ENCODE peak calls at places on chromosomes 7 and 10, in four cellular contexts. W is HCT116, B is Panc1, E is heart right ventricle. F is an unnamed sample. For H3K4me1, the result is how much of the 10 kb centered on the place peaks cover.

GRCh38 chr10:122344741-122345258 is 29.7 kb upstream of the PLEKHA1 start:
- DNase-seq in B (no peak), E (peak), W (peak), F (peak)

GRCh38 chr7:105952917-105953595 is 10.0 kb upstream of the CDHR3 start:
- DNase-seq in B (no peak), E (no peak), W (no peak), F (no peak)

GRCh38 chr10:86262671-86263165 is 103.9 kb downstream of the GRID1 start:
- DNase-seq in E (no peak), W (no peak), B (no peak), F (no peak)

GRCh38 chr7:110522751-110523200 is 568.2 kb upstream of the LRRN3 start:
- DNase-seq in B (no peak), W (no peak), E (no peak), F (peak)

GRCh38 chr10:132632851-132633684 is 95.5 kb downstream of the INPP5A start:
- DNase-seq in E (peak), B (no peak), W (no peak), F (no peak)

GRCh38 chr10:111972109-111972508 is 211.5 kb downstream of the GPAM start:
- DNase-seq in E (no peak), B (no peak), W (no peak), F (no peak)

GRCh38 chr10:34954142-34954541 is 136.0 kb downstream of the CUL2 start:
- DNase-seq in E (no peak), W (no peak), B (no peak), F (peak)

GRCh38 chr10:91185239-91185875 is 35.1 kb upstream of the PCGF5 start:
- DNase-seq in B (no peak), E (no peak), W (peak), F (no peak)

GRCh38 chr10:77305650-77306632 is 331.7 kb downstream of the KCNMA1 start:
- DNase-seq in B (no peak), W (no peak), E (no peak), F (no peak)

GRCh38 chr7:24908166-24908565 is 71.8 kb downstream of the OSBPL3 start:
- DNase-seq in B (no peak), W (no peak), E (no peak), F (no peak)

GRCh38 chr7:19916011-19916410 is 142.6 kb upstream of the TMEM196 start:
- DNase-seq in E (no peak), B (no peak), W (peak), F (no peak)

GRCh38 chr10:103800789-103801540 is 54.4 kb downstream of the SH3PXD2A start:
- DNase-seq in E (no peak), B (no peak), W (no peak), F (no peak)

GRCh38 chr10:108582888-108583287 is 1340.4 kb downstream of the XPNPEP1 start:
- DNase-seq in E (no peak), B (no peak), W (no peak), F (no peak)

GRCh38 chr7:147771344-147771743 is 819.2 kb upstream of the C7orf33 start:
- DNase-seq in B (no peak), E (no peak), W (no peak), F (no peak)

GRCh38 chr10:71623098-71623985 is 96.2 kb downstream of the C10orf105 start:
- DNase-seq in B (no peak), E (no peak), W (no peak), F (no peak)

GRCh38 chr10:78894841-78895195 is 173.9 kb upstream of the ZMIZ1 start:
- DNase-seq in W (no peak), E (no peak), B (no peak), F (no peak)

GRCh38 chr7:30813466-30813865 is 42.2 kb downstream of the MINDY4 start:
- DNase-seq in B (no peak), W (no peak), E (peak), F (peak)

GRCh38 chr7:665751-666453 is 60.6 kb upstream of the DNAAF5 start:
- DNase-seq in W (no peak), B (no peak), E (peak), F (no peak)

GRCh38 chr7:24979470-24979862 is 512 bp downstream of the OSBPL3 start:
- DNase-seq in E (peak), B (no peak), W (no peak), F (peak)

GRCh38 chr10:1398626-1399410 is 338.5 kb downstream of the ADARB2 start:
- DNase-seq in B (no peak), E (no peak), W (no peak), F (peak)

GRCh38 chr7:107069457-107069856 is 25.0 kb downstream of the PRKAR2B start:
- DNase-seq in B (no peak), W (no peak), E (no peak), F (no peak)

GRCh38 chr7:471191-471865 is 48.3 kb downstream of the PDGFA start:
- DNase-seq in B (no peak), W (no peak), E (no peak), F (no peak)

GRCh38 chr10:23413629-23414089 is 25.2 kb upstream of the OTUD1 start:
- DNase-seq in B (no peak), W (no peak), E (no peak), F (no peak)

GRCh38 chr7:20598479-20599419 is 16.7 kb upstream of the ABCB5 start:
- DNase-seq in E (no peak), W (peak), B (peak), F (no peak)

GRCh38 chr7:22238354-22239311 is 118.3 kb downstream of the RAPGEF5 start:
- DNase-seq in E (no peak), W (no peak), B (no peak), F (no peak)

GRCh38 chr10:113020425-113020753 is 70.3 kb downstream of the TCF7L2 start:
- DNase-seq in E (no peak), B (no peak), W (no peak), F (no peak)
- H3K4me3 ChIP-seq in E (no peak), B (no peak), W (no peak), F (no peak)

GRCh38 chr10:120162471-120162870 is 269.9 kb downstream of the SEC23IP start:
- DNase-seq in B (no peak), E (no peak), W (no peak), F (no peak)
- H3K4me1 ChIP-seq in B (under half), E (under half), W (under half), F (under half)

GRCh38 chr7:46791180-46791579 is 790.7 kb downstream of the TNS3 start:
- DNase-seq in B (no peak), W (no peak), E (no peak), F (no peak)

GRCh38 chr7:46784746-46785145 is 797.2 kb downstream of the TNS3 start:
- DNase-seq in B (peak), W (peak), E (no peak), F (no peak)

GRCh38 chr7:46781901-46782439 is 799.9 kb downstream of the TNS3 start:
- DNase-seq in E (no peak), W (no peak), B (no peak), F (no peak)

GRCh38 chr7:46786995-46787394 is 794.9 kb downstream of the TNS3 start:
- DNase-seq in W (no peak), B (no peak), E (no peak), F (no peak)

DNA sequence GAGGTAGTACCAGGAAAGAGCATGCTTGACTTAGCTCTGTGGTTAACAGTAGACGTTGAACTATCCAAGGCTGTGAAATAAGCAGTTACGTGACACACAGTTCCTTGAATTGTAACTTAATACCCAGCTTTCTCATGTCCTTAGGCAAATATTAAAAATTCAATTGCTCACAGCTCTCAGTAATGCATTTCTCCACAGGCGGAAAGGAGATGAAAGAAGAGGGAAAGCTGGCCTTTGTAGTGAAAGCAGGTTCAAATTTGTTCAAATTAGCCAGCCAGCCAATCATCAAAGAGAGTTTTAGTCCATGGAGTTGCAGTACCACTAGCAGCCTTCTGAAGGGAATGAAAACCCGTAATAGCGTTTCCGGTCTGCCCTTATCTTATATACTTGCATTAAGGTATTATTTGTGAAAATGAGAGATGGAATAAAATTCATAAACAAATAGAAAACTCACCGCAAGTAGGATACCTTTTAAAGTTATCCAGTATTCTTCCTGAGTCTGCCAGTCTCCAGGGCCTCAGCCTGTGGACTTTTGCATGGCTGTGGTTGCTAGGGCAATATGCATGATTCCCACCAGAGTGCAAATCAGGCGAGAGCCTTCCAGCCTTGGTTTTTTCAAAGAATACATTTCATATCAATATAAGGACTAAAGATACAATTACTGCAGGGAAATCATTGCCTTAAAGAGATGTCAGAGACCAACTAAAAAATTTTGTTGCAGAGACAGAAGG is 795.5 kb downstream of the TNS3 start:
- DNase-seq in W (no peak), B (peak), E (no peak), F (no peak)
- H3K27ac ChIP-seq in W (no peak), B (peak), E (no peak), F (no peak)

DNA sequence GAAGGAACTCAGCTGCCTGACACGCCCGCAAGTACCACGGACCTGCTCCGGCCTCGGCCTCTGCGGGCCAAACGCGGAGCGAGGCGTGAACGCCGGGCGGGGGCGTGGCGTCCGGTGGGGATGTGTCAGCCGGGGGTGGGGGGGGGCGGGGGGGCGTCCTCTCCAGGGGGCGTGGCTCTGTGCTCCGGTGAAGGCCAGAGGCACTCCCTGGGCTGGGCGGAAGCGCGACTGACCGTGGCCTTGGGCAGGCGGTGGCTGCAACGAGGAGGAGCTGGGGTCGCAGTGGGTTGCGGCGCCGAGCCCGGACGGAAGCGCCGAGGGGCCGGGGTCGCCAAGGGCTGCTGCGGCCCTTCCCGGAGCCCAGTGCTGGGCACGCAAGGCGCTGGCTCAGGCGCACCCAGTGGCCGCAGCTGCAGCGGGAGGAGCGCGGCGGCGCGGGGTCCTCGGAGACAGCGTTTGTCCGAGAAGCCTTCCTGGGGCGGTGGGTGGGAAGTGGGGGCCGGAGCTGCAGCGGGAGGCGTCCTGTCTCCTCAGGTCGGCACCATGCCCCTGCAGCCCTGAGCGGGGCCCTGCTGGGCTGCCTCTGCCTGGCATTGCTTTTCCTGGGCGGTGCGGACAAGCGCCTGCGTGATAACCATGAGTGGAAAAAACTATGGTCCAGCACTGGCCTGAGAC is 59.0 kb upstream of the NUPR2 start:
- DNase-seq in E (peak), B (no peak), W (no peak), F (peak)
- H3K4me3 ChIP-seq in E (peak), B (no peak), W (no peak), F (no peak)

DNA sequence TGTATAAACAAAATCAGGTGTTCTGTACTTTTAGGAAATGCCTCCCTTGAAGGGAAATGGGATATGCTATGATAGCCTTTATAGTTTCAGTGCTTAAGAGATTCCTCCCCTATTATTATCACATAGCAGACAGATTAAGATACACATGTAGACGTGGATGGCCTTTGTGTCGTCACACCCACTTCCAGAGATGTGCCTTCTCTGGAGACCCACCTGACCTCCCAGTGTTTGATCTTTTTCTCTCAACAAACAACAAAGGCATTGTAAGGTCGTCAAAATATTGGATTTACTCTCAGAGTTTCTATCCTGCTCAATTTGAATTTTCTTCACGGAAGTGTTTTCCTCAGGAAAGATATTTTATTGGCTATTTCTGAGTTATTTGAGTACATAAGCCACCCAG is 25.7 kb upstream of the C1GALT1 start:
- DNase-seq in W (no peak), E (no peak), B (no peak), F (no peak)
- H3K4me1 ChIP-seq in W (under half), E (under half), B (under half), F (under half)

DNA sequence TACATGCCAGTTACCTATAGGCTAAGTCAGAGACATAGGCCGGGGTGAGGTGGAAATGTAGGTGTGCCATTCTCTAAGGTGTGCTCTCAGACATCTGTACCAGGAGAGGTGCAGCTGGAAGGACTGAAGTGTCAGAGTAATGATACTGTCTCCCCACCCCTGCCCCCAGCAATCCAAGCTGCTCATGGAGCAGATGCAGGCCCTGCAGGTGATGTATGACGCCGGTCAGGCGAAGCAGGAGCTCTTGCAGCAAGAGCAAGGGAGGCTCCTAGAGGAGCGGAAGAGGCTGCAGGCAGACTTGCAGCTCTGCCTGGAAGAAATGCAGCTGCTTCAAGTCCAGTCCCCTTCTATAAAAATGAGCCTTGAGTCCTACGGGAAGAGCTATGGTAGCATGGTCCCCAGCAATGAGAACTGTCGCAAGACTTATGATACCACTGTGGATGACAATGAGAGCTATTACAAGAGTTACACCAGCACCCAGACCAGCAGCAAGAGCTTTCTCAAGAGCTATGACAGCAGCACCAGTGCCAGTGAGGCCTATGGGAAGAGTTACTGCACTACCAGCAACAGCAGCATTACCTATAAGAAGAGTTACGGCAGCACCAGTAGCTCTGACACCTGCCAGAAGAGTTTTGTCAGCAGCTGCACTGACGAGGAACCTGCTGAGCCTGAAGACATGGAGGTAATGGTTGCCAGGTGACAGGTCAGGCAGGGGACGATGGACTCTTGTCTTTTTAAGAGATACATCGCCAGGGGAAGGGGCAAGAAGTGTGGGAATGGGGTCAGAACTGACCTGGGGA is 18.4 kb upstream of the FLNC start:
- DNase-seq in B (no peak), E (no peak), W (no peak), F (no peak)
- H3K27ac ChIP-seq in B (no peak), E (no peak), W (no peak), F (no peak)

GRCh38 chr7:26197153-26198115 is 3.1 kb downstream of the HNRNPA2B1 start:
- DNase-seq in E (no peak), W (no peak), B (no peak), F (no peak)
- H3K4me3 ChIP-seq in E (peak), W (no peak), B (peak), F (peak)

DNA sequence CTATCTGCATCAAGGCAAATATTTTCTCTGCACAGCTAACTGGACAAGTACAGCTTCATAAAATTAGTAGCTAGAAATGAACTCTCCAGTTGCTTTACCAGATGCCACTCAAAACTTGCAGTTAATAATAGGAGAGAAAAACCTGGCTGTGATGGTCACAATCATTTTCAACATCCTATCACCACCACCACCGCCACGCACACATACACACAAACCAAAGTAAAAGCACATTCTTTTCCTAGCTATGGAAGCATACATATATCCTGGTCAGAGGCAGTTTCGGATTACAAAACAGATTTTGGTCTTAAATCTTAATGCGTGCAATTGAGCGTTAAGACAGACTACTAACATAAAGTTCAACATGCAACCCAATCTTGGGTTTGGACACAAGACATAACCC is 1.4 kb downstream of the CACUL1 start:
- DNase-seq in W (no peak), E (no peak), B (no peak), F (no peak)
- H3K4me1 ChIP-seq in W (under half), E (under half), B (under half), F (under half)

GRCh38 chr7:116787881-116788280 is 74.5 kb upstream of the CAPZA2 start:
- DNase-seq in W (no peak), E (no peak), B (no peak), F (no peak)
- H3K27ac ChIP-seq in W (no peak), E (no peak), B (no peak), F (no peak)

DNA sequence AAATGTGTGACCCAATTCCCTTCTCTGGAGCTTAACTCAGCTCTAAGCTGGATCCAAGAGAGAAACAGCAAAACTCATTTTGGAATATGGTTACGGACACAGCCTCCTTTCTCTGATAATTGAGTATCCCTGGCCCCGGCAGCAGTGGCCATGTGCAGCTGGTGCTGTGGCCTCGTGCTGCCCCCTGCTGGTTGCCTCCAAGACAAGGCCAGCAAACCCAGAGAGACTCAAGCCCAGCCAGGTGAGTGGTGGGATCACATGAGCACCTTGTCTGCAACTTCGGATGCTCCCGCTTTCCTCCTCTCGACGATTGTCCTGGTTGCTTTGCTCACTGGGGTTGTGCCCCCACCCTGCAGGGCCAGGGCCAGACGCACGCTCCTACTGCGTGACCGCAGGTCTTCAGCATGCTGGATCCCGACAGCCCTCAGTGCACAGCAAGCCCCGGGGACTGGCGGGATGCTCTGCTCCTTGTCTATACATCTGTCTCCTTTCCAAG is 19.4 kb downstream of the SFTPD start:
- DNase-seq in B (peak), W (peak), E (peak), F (peak)
- H3K4me3 ChIP-seq in B (no peak), W (no peak), E (no peak), F (no peak)